ENCODE peak calls at places on chromosome 12, in seven cellular contexts. B is body of pancreas, O is lower leg skin, C is epithelial cell of esophagus, N is foreskin fibroblast, U is astrocyte of the cerebellum, H is MG63. L is an unnamed sample.

GRCh38 chr12:68587448-68587873 is 23.2 kb upstream of the RAP1B start:
- DNase-seq in N (no peak), C (no peak), O (no peak), B (no peak), U (no peak), H (no peak), L (no peak)

GRCh38 chr12:28802706-28803438 is 346.2 kb upstream of the FAR2 start:
- DNase-seq in H (no peak), C (no peak), O (peak), B (no peak), U (no peak), N (peak), L (no peak)

GRCh38 chr12:52168019-52168717 is 23.6 kb downstream of the KRT80 start:
- DNase-seq in O (no peak), C (peak), N (peak), H (peak), B (no peak), U (no peak), L (no peak)

GRCh38 chr12:93380480-93381121 is 2.9 kb downstream of the NUDT4 start:
- DNase-seq in B (no peak), O (no peak), C (peak), U (no peak), H (no peak), N (peak), L (no peak)

GRCh38 chr12:117649796-117650195 is 288.4 kb upstream of the NOS1 start:
- DNase-seq in C (no peak), O (no peak), N (no peak), U (no peak), B (no peak), H (no peak), L (no peak)

GRCh38 chr12:83040339-83040738 is 353.6 kb downstream of the TMTC2 start:
- DNase-seq in U (no peak), C (no peak), N (no peak), H (no peak), O (no peak), B (no peak), L (no peak)

GRCh38 chr12:107415834-107416233 is 269.8 kb upstream of the PWP1 start:
- DNase-seq in B (no peak), C (peak), H (no peak), O (no peak), N (peak), U (peak), L (no peak)

GRCh38 chr12:71955946-71956345 is 17.3 kb downstream of the TPH2 start:
- DNase-seq in O (no peak), B (no peak), N (peak), U (no peak), H (peak), C (peak), L (no peak)

GRCh38 chr12:117189725-117190209 is 503 bp downstream of the FBXO21 start:
- DNase-seq in B (peak), O (no peak), C (peak), U (no peak), H (peak), N (peak), L (no peak)

GRCh38 chr12:70692681-70693288 is 55.6 kb upstream of the PTPRB start:
- DNase-seq in H (no peak), C (peak), U (peak), N (peak), B (no peak), O (no peak), L (no peak)

GRCh38 chr12:1920971-1921370 is 2.5 kb upstream of the CACNA2D4 start:
- DNase-seq in C (no peak), B (no peak), N (no peak), U (no peak), H (no peak), O (no peak), L (no peak)

GRCh38 chr12:90515199-90516175 is 439.5 kb downstream of the CCER1 start:
- DNase-seq in H (no peak), C (no peak), B (no peak), U (no peak), N (peak), O (no peak), L (no peak)

GRCh38 chr12:94100990-94101901 is 47.1 kb upstream of the PLXNC1 start:
- DNase-seq in C (peak), O (peak), N (peak), B (peak), H (peak), U (peak), L (peak)

GRCh38 chr12:71019282-71019831 is 98.8 kb upstream of the PTPRR start:
- DNase-seq in O (no peak), U (no peak), H (no peak), N (no peak), C (no peak), B (no peak), L (peak)

GRCh38 chr12:6996040-6996441 is 22.2 kb downstream of the LPCAT3 start:
- DNase-seq in C (peak), N (peak), B (no peak), U (peak), O (no peak), H (peak), L (no peak)

GRCh38 chr12:107580750-107581529 is 104.7 kb upstream of the PWP1 start:
- DNase-seq in O (no peak), H (no peak), C (peak), N (no peak), U (no peak), B (no peak), L (no peak)

GRCh38 chr12:93712204-93712603 is 35.0 kb downstream of the CRADD start:
- DNase-seq in H (no peak), U (no peak), B (no peak), C (no peak), O (no peak), N (no peak), L (no peak)

GRCh38 chr12:47781479-47782371 is 8.7 kb downstream of the SLC48A1 start:
- DNase-seq in C (peak), B (no peak), U (no peak), H (no peak), O (peak), N (peak), L (no peak)

GRCh38 chr12:59067068-59067467 is 146.8 kb upstream of the LRIG3 start:
- DNase-seq in O (no peak), N (peak), H (no peak), U (peak), B (no peak), C (peak), L (no peak)

GRCh38 chr12:131461096-131461495 is 249.8 kb upstream of the SFSWAP start:
- DNase-seq in U (no peak), C (no peak), B (no peak), O (no peak), H (no peak), N (no peak), L (no peak)

GRCh38 chr12:128578045-128578444 is 245.7 kb downstream of the SLC15A4 start:
- DNase-seq in N (no peak), C (no peak), H (no peak), U (no peak), B (no peak), O (no peak), L (no peak)

GRCh38 chr12:49866859-49867579 is 24.1 kb upstream of the BCDIN3D start:
- DNase-seq in N (peak), C (peak), B (peak), H (peak), U (peak), O (peak), L (peak)

GRCh38 chr12:34393821-34394150 is 371.5 kb downstream of the ALG10 start:
- DNase-seq in U (no peak), H (no peak), B (peak), O (no peak), N (no peak), C (no peak), L (no peak)

GRCh38 chr12:5433081-5433839 is 1.4 kb downstream of the NTF3 start:
- DNase-seq in B (no peak), C (no peak), H (no peak), N (peak), O (no peak), U (no peak), L (no peak)

GRCh38 chr12:101823891-101824290 is 6.9 kb downstream of the GNPTAB start:
- DNase-seq in H (peak), U (no peak), N (peak), O (peak), B (peak), C (peak), L (peak)

GRCh38 chr12:117587646-117588287 is 226.3 kb upstream of the NOS1 start:
- DNase-seq in O (peak), C (peak), H (peak), N (peak), U (no peak), B (peak), L (peak)

GRCh38 chr12:114274131-114274530 is 131.8 kb downstream of the TBX5 start:
- DNase-seq in U (no peak), H (peak), O (no peak), N (peak), B (no peak), C (no peak), L (no peak)

GRCh38 chr12:6432991-6433390 is 11.8 kb upstream of the CD27 start:
- DNase-seq in O (no peak), U (no peak), B (no peak), N (no peak), H (no peak), C (no peak), L (no peak)

GRCh38 chr12:132904718-132905328 is 17.4 kb upstream of the CHFR start:
- DNase-seq in B (peak), O (peak), U (no peak), H (peak), N (peak), C (peak), L (peak)

GRCh38 chr12:130987151-130987931 is 33.6 kb downstream of the ADGRD1 start:
- DNase-seq in N (no peak), B (no peak), H (no peak), C (no peak), U (no peak), O (no peak), L (no peak)

GRCh38 chr12:49507139-49507538 is 31.7 kb upstream of the KCNH3 start:
- DNase-seq in C (peak), B (no peak), N (peak), H (no peak), O (no peak), U (peak), L (no peak)

DNA sequence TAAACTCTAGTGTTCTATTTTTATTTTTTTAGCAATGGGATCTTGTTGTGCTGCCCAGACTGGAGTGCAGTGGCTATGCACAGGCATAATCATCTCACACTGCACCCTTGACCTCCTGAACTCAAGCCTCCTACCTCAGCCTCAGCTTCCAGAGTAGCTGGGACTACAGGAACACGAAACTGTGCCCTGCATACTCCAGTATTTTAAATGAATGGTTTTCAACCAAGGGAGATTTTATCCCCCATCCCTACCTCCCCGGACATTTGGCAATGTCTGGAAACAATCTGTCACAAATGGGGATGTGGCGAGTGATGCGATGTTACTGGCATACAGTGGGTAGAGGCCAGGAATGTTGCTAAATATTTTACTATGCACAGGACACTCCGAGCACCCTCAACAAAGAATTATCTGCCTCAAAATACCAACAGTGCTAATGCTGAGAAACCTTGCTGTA is 2.1 kb downstream of the CBX5 start:
- DNase-seq in C (no peak), U (no peak), B (no peak), N (peak), O (no peak), H (peak), L (no peak)
- H3K4me3 ChIP-seq in C (peak), U (peak), B (no peak), N (peak), O (no peak), H (peak), L (no peak)

DNA sequence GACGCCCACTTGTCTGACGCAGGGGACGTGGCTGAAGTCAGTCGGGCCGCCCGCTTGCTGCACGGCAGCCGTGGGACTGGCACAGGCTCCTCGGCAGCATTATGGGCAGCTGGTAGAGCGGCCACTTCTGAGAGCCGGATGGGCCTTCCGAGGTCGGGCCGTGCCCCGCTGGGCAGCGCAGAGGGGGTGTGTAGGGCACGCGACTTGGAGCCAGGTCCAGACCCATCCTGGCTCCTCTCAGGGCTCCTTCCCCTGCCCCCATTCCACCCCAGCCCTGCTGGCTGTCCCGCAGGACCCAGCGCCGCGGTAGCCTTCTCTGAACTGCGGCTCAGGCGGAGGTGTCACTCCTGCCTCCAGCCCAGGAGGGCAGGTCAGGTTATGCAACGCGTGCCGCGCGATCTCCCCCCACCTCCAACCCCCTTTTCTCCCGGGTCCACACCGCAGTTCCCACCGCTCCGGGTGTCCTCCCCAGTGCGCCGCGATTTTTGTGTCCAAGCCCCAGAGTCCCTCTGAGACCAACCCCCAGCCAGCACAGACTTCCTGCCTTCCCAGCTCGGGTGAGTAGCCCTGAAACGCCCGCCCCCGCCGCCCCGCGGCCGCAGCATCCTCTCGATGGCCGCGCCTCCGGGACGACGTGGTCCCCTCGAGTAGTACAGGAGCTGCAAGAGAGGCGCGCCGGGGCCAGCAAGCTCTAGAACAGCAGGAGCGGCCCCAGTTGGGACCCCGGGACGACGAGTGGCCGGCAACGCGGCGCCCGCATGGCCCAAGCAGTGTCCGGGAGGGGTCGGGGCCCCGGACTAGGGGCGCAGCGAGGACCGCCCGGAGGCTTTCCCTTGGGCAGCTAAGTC is 41.1 kb upstream of the CAPRIN2 start:
- DNase-seq in H (peak), B (peak), U (peak), N (peak), O (no peak), C (peak), L (peak)
- H3K4me3 ChIP-seq in H (peak), B (peak), U (peak), N (peak), O (peak), C (peak), L (peak)

GRCh38 chr12:11719678-11720099 is 70.2 kb downstream of the ETV6 start:
- DNase-seq in U (peak), B (no peak), H (peak), N (peak), O (peak), C (peak), L (peak)
- H3K4me3 ChIP-seq in U (no peak), B (no peak), H (no peak), N (no peak), O (no peak), C (no peak), L (no peak)

DNA sequence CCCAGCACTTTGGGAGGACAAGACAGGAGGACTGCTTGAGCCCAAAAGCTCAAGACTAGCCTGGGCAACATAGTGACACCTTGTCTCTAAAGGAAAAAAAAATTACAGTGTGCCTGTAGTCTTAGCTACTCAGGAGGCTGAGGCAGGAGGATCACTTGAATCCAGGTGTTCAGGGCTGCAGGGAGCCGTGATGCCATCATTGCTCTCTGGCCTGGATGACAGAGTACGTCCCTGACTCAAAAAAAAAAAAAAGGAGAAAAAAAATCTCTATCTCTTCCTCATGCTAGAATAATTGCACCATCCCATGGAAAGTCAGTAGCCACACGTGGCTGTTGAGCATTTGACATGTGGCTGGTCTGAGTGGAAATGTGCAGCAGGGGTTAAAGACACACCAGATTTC is 3.9 kb downstream of the RILPL1 start:
- DNase-seq in C (no peak), H (no peak), B (no peak), U (no peak), O (no peak), N (no peak), L (no peak)
- H3K4me3 ChIP-seq in C (no peak), H (no peak), B (no peak), U (no peak), O (no peak), N (no peak), L (no peak)

L was measured in lung.